ENCODE peak calls at places on chromosomes 1 and 21, in seven cellular contexts. One of them, this sample, is unnamed.
A peak's percentile ranks its signal among the peaks of the same experiment; 100 is the strongest.

GRCh38 chr1:111203681-111204210 is 3.3 kb upstream of the DENND2D start:
- DNase-seq in NCI-H1092: no peak
- DNase-seq in RWPE1: peak; percentile 85
- DNase-seq in SHP77 treated with DMSO at 0.1 percent for 48 hours: no peak
- DNase-seq in hepatocyte: peak; percentile 53
- DNase-seq in cardiac muscle cell: no peak
- DNase-seq in activated CD4-positive, alpha-beta T cell treated with anti-CD3 and anti-CD28 coated beads for 36 hours: peak; percentile 92
- DNase-seq in this sample: peak; percentile 64

GRCh38 chr1:209884665-209885117 is 53.3 kb upstream of the SYT14 start:
- DNase-seq in NCI-H1092: no peak
- DNase-seq in RWPE1: peak; percentile 95
- DNase-seq in SHP77 treated with DMSO at 0.1 percent for 48 hours: no peak
- DNase-seq in hepatocyte: peak; percentile 93
- DNase-seq in cardiac muscle cell: no peak
- DNase-seq in activated CD4-positive, alpha-beta T cell treated with anti-CD3 and anti-CD28 coated beads for 36 hours: peak; percentile 77
- DNase-seq in this sample: no peak

GRCh38 chr1:5915587-5916571 is 76.3 kb downstream of the NPHP4 start:
- DNase-seq in NCI-H1092: no peak
- DNase-seq in RWPE1: peak; percentile 50
- DNase-seq in SHP77 treated with DMSO at 0.1 percent for 48 hours: no peak
- DNase-seq in hepatocyte: peak; percentile 55
- DNase-seq in cardiac muscle cell: peak; percentile 20
- DNase-seq in activated CD4-positive, alpha-beta T cell treated with anti-CD3 and anti-CD28 coated beads for 36 hours: peak; percentile 60
- DNase-seq in this sample: peak; percentile 46

GRCh38 chr1:83742446-83742845 is 256.5 kb downstream of the TTLL7 start:
- DNase-seq in NCI-H1092: no peak
- DNase-seq in RWPE1: no peak
- DNase-seq in SHP77 treated with DMSO at 0.1 percent for 48 hours: no peak
- DNase-seq in hepatocyte: no peak
- DNase-seq in cardiac muscle cell: no peak
- DNase-seq in activated CD4-positive, alpha-beta T cell treated with anti-CD3 and anti-CD28 coated beads for 36 hours: no peak
- DNase-seq in this sample: no peak

GRCh38 chr21:45642122-45642813 is 1.3 kb upstream of the PCBP3 start:
- DNase-seq in NCI-H1092: no peak
- DNase-seq in RWPE1: no peak
- DNase-seq in SHP77 treated with DMSO at 0.1 percent for 48 hours: no peak
- DNase-seq in hepatocyte: peak; percentile 35
- DNase-seq in cardiac muscle cell: peak; percentile 17
- DNase-seq in activated CD4-positive, alpha-beta T cell treated with anti-CD3 and anti-CD28 coated beads for 36 hours: no peak
- DNase-seq in this sample: no peak

GRCh38 chr1:56644941-56645662 is at the start of gene PRKAA2:
- DNase-seq in NCI-H1092: peak; percentile 26
- DNase-seq in RWPE1: peak; percentile 13
- DNase-seq in SHP77 treated with DMSO at 0.1 percent for 48 hours: no peak
- DNase-seq in hepatocyte: peak; percentile 81
- DNase-seq in cardiac muscle cell: peak; percentile 83
- DNase-seq in activated CD4-positive, alpha-beta T cell treated with anti-CD3 and anti-CD28 coated beads for 36 hours: peak; percentile 45
- DNase-seq in this sample: no peak

GRCh38 chr1:60893111-60893510 is 189.2 kb upstream of the NFIA start:
- DNase-seq in NCI-H1092: no peak
- DNase-seq in RWPE1: no peak
- DNase-seq in SHP77 treated with DMSO at 0.1 percent for 48 hours: no peak
- DNase-seq in hepatocyte: no peak
- DNase-seq in cardiac muscle cell: no peak
- DNase-seq in activated CD4-positive, alpha-beta T cell treated with anti-CD3 and anti-CD28 coated beads for 36 hours: no peak
- DNase-seq in this sample: no peak

GRCh38 chr1:206445116-206445515 is 25.2 kb upstream of the IKBKE start:
- DNase-seq in NCI-H1092: no peak
- DNase-seq in RWPE1: no peak
- DNase-seq in SHP77 treated with DMSO at 0.1 percent for 48 hours: no peak
- DNase-seq in hepatocyte: no peak
- DNase-seq in cardiac muscle cell: no peak
- DNase-seq in activated CD4-positive, alpha-beta T cell treated with anti-CD3 and anti-CD28 coated beads for 36 hours: no peak
- DNase-seq in this sample: no peak

GRCh38 chr1:229378586-229379442 is 36.0 kb upstream of the CCSAP start:
- DNase-seq in NCI-H1092: no peak
- DNase-seq in RWPE1: no peak
- DNase-seq in SHP77 treated with DMSO at 0.1 percent for 48 hours: no peak
- DNase-seq in hepatocyte: no peak
- DNase-seq in cardiac muscle cell: no peak
- DNase-seq in activated CD4-positive, alpha-beta T cell treated with anti-CD3 and anti-CD28 coated beads for 36 hours: no peak
- DNase-seq in this sample: no peak